ENCODE peak calls at places on chromosomes 6 and 20, in six cellular contexts. A is neuronal stem cell, F is IMR-90, I is H9, C is trophoblast cell, Q is H1. P is an unnamed sample.

GRCh38 chr6:156910938-156911337 is 133.8 kb downstream of the ARID1B start:
- DNase-seq in A (no peak), F (no peak), I (no peak), C (no peak), Q (no peak), P (no peak)

GRCh38 chr6:43575105-43575771 is 600 bp downstream of the XPO5 start:
- DNase-seq in A (peak), F (peak), I (peak), C (peak), Q (no peak), P (peak)

GRCh38 chr6:142275146-142276006 is 26.4 kb upstream of the ADGRG6 start:
- DNase-seq in A (no peak), F (peak), I (no peak), C (peak), Q (no peak), P (peak)

GRCh38 chr6:10720229-10720959 is 2.5 kb upstream of the TMEM14C start:
- DNase-seq in A (no peak), F (peak), I (no peak), C (peak), Q (no peak), P (no peak)

GRCh38 chr6:75130784-75131183 is 75.1 kb downstream of the COL12A1 start:
- DNase-seq in A (no peak), F (peak), I (no peak), C (no peak), Q (no peak), P (peak)

GRCh38 chr6:90610671-90611542 is 24.0 kb upstream of the MAP3K7 start:
- DNase-seq in A (peak), F (peak), I (peak), C (no peak), Q (peak), P (peak)

GRCh38 chr6:26295691-26296555 is 69.1 kb upstream of the BTN3A2 start:
- DNase-seq in A (no peak), F (peak), I (no peak), C (peak), Q (no peak), P (peak)

GRCh38 chr6:31352497-31353368 is 4.2 kb downstream of the HLA-B start:
- DNase-seq in A (no peak), F (no peak), I (no peak), C (no peak), Q (no peak), P (peak)

GRCh38 chr20:19210426-19211155 is 1.9 kb upstream of the SLC24A3 start:
- DNase-seq in A (no peak), F (no peak), I (no peak), C (peak), Q (no peak), P (no peak)

GRCh38 chr6:71376830-71377229 is 88.2 kb downstream of the OGFRL1 start:
- DNase-seq in A (no peak), F (peak), I (no peak), C (no peak), Q (no peak), P (no peak)

GRCh38 chr6:34525431-34526175 is 30.5 kb downstream of the SPDEF start:
- DNase-seq in A (no peak), F (no peak), I (no peak), C (no peak), Q (no peak), P (no peak)

GRCh38 chr20:8790442-8791074 is 278.3 kb upstream of the PLCB4 start:
- DNase-seq in A (peak), F (peak), I (no peak), C (peak), Q (no peak), P (peak)

GRCh38 chr6:1970151-1970561 is 275.2 kb downstream of the GMDS start:
- DNase-seq in A (no peak), F (peak), I (no peak), C (peak), Q (no peak), P (peak)
- H2AFZ ChIP-seq in A (no peak), F (peak), I (no peak), C (no peak), Q (no peak), P (no peak)

GRCh38 chr6:119962505-119962904 is 612.9 kb upstream of the MAN1A1 start:
- DNase-seq in A (no peak), F (no peak), I (no peak), C (no peak), Q (no peak), P (no peak)

GRCh38 chr6:119957195-119957594 is 607.6 kb upstream of the MAN1A1 start:
- DNase-seq in A (peak), F (no peak), I (peak), C (peak), Q (no peak), P (no peak)

GRCh38 chr6:119965900-119966299 is 616.3 kb upstream of the MAN1A1 start:
- DNase-seq in A (no peak), F (no peak), I (no peak), C (no peak), Q (no peak), P (no peak)

DNA sequence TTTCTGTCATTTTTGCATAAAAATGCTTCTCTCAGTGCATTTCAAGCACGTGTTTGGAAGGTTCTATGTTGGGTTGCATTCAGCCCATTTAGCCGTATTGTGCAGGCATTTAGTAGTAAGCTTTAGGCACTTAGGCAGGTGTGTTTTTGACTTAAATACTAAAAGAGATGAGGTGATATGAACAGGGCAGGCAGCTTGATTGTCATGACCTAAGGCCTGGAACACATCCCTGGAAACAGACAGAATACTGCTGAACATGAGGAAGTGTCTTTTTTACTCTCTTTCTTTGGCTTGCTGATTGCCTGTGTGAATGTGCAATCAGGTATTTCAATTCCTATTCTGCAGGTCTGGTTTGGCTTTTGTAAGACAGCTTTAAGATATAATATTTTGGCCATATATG is 610.5 kb upstream of the MAN1A1 start:
- DNase-seq in A (no peak), F (no peak), I (no peak), C (peak), Q (no peak), P (no peak)
- H4K8ac ChIP-seq in A (no peak), F (no peak), I (no peak), C (no peak), Q (no peak), P (no peak)

GRCh38 chr6:33201147-33201545 is 479 bp downstream of the SLC39A7 start:
- DNase-seq in A (no peak), F (no peak), I (no peak), C (no peak), Q (no peak), P (no peak)
- H2AFZ ChIP-seq in A (peak), F (peak), I (no peak), C (peak), Q (no peak), P (no peak)

GRCh38 chr6:131819507-131820228 is 11.8 kb downstream of the ENPP1 start:
- DNase-seq in A (no peak), F (peak), I (no peak), C (peak), Q (no peak), P (peak)

GRCh38 chr6:131808460-131809269 is 845 bp downstream of the ENPP1 start:
- DNase-seq in A (no peak), F (no peak), I (no peak), C (peak), Q (no peak), P (no peak)

GRCh38 chr6:131811510-131811909 is 3.7 kb downstream of the ENPP1 start:
- DNase-seq in A (no peak), F (no peak), I (no peak), C (peak), Q (no peak), P (no peak)

GRCh38 chr6:131816869-131817268 is 9.0 kb downstream of the ENPP1 start:
- DNase-seq in A (no peak), F (no peak), I (no peak), C (no peak), Q (no peak), P (no peak)

GRCh38 chr6:131813991-131814390 is 6.2 kb downstream of the ENPP1 start:
- DNase-seq in A (no peak), F (no peak), I (no peak), C (peak), Q (no peak), P (no peak)
- H4K8ac ChIP-seq in A (no peak), F (no peak), I (no peak), C (no peak), Q (no peak), P (no peak)

P was measured in mesenchymal stem cell.